ENCODE peak calls at places on chromosomes 12 and 14, in five cellular contexts. One of them, this sample, is unnamed.

GRCh38 chr14:55662757-55663156 is 82.8 kb downstream of the KTN1 start:
- DNase-seq in OCI-LY7: no peak
- DNase-seq in brain microvascular endothelial cell: no peak
- DNase-seq in CD4-positive, alpha-beta T cell: no peak
- DNase-seq in AG09319: no peak
- DNase-seq in this sample: no peak

GRCh38 chr12:109983432-109984142 is 12.6 kb downstream of the GIT2 start:
- DNase-seq in CD4-positive, alpha-beta T cell: no peak
- DNase-seq in AG09319: no peak
- DNase-seq in brain microvascular endothelial cell: no peak
- DNase-seq in OCI-LY7: no peak
- DNase-seq in this sample: no peak

GRCh38 chr14:55265197-55265596 is 6.0 kb upstream of the FBXO34 start:
- DNase-seq in AG09319: no peak
- DNase-seq in CD4-positive, alpha-beta T cell: no peak
- DNase-seq in brain microvascular endothelial cell: no peak
- DNase-seq in OCI-LY7: peak
- DNase-seq in this sample: no peak

GRCh38 chr12:18859400-18859799 is 121.5 kb downstream of the CAPZA3 start:
- DNase-seq in CD4-positive, alpha-beta T cell: no peak
- DNase-seq in brain microvascular endothelial cell: no peak
- DNase-seq in OCI-LY7: no peak
- DNase-seq in AG09319: no peak
- DNase-seq in this sample: no peak

GRCh38 chr12:88553941-88554658 is 26.2 kb downstream of the KITLG start:
- DNase-seq in OCI-LY7: no peak
- DNase-seq in brain microvascular endothelial cell: peak
- DNase-seq in AG09319: peak
- DNase-seq in CD4-positive, alpha-beta T cell: no peak
- DNase-seq in this sample: no peak

GRCh38 chr14:59679872-59680271 is 103.3 kb upstream of the CCDC175 start:
- DNase-seq in OCI-LY7: no peak
- DNase-seq in CD4-positive, alpha-beta T cell: no peak
- DNase-seq in brain microvascular endothelial cell: no peak
- DNase-seq in AG09319: no peak
- DNase-seq in this sample: no peak

GRCh38 chr12:68534108-68534507 is 76.6 kb upstream of the RAP1B start:
- DNase-seq in brain microvascular endothelial cell: no peak
- DNase-seq in CD4-positive, alpha-beta T cell: no peak
- DNase-seq in AG09319: no peak
- DNase-seq in OCI-LY7: no peak
- DNase-seq in this sample: no peak

GRCh38 chr12:95605875-95606274 is 54.6 kb upstream of the USP44 start:
- DNase-seq in brain microvascular endothelial cell: peak
- DNase-seq in OCI-LY7: no peak
- DNase-seq in CD4-positive, alpha-beta T cell: no peak
- DNase-seq in AG09319: no peak
- DNase-seq in this sample: no peak

GRCh38 chr14:89442280-89442679 is 25.2 kb upstream of the FOXN3 start:
- DNase-seq in brain microvascular endothelial cell: no peak
- DNase-seq in OCI-LY7: no peak
- DNase-seq in AG09319: no peak
- DNase-seq in CD4-positive, alpha-beta T cell: no peak
- DNase-seq in this sample: no peak

GRCh38 chr12:5333096-5333495 is 98.8 kb upstream of the NTF3 start:
- DNase-seq in brain microvascular endothelial cell: no peak
- DNase-seq in AG09319: no peak
- DNase-seq in OCI-LY7: no peak
- DNase-seq in CD4-positive, alpha-beta T cell: no peak
- DNase-seq in this sample: no peak

GRCh38 chr14:20489093-20489994 is 16.0 kb upstream of the RNASE10 start:
- DNase-seq in OCI-LY7: no peak
- DNase-seq in AG09319: no peak
- DNase-seq in CD4-positive, alpha-beta T cell: peak
- DNase-seq in brain microvascular endothelial cell: no peak
- DNase-seq in this sample: no peak

GRCh38 chr12:105561981-105562726 is 231.7 kb downstream of the C12orf75 start:
- DNase-seq in OCI-LY7: no peak
- DNase-seq in CD4-positive, alpha-beta T cell: no peak
- DNase-seq in brain microvascular endothelial cell: peak
- DNase-seq in AG09319: no peak
- DNase-seq in this sample: peak

GRCh38 chr12:6987956-6988573 is 17.4 kb downstream of the EMG1 start:
- DNase-seq in AG09319: no peak
- DNase-seq in CD4-positive, alpha-beta T cell: no peak
- DNase-seq in brain microvascular endothelial cell: no peak
- DNase-seq in OCI-LY7: no peak
- DNase-seq in this sample: no peak

GRCh38 chr14:33998263-33998662 is 47.4 kb upstream of the EGLN3 start:
- DNase-seq in OCI-LY7: no peak
- DNase-seq in AG09319: no peak
- DNase-seq in brain microvascular endothelial cell: no peak
- DNase-seq in CD4-positive, alpha-beta T cell: no peak
- DNase-seq in this sample: no peak

GRCh38 chr14:58731465-58732330 is 93.9 kb downstream of the DACT1 start:
- DNase-seq in brain microvascular endothelial cell: peak
- DNase-seq in CD4-positive, alpha-beta T cell: no peak
- DNase-seq in OCI-LY7: no peak
- DNase-seq in AG09319: peak
- DNase-seq in this sample: no peak

GRCh38 chr12:25864287-25864686 is 94.2 kb upstream of the RASSF8 start:
- DNase-seq in brain microvascular endothelial cell: no peak
- DNase-seq in OCI-LY7: no peak
- DNase-seq in AG09319: no peak
- DNase-seq in CD4-positive, alpha-beta T cell: no peak
- DNase-seq in this sample: no peak

GRCh38 chr12:14261096-14261495 is 104.4 kb upstream of the ATF7IP start:
- DNase-seq in OCI-LY7: no peak
- DNase-seq in CD4-positive, alpha-beta T cell: no peak
- DNase-seq in AG09319: no peak
- DNase-seq in brain microvascular endothelial cell: no peak
- DNase-seq in this sample: no peak

GRCh38 chr12:12224240-12224940 is 42.5 kb downstream of the LRP6 start:
- DNase-seq in OCI-LY7: no peak
- DNase-seq in brain microvascular endothelial cell: no peak
- DNase-seq in AG09319: no peak
- DNase-seq in CD4-positive, alpha-beta T cell: no peak
- DNase-seq in this sample: no peak

GRCh38 chr14:102407258-102407657 is 44.5 kb downstream of the TECPR2 start:
- DNase-seq in brain microvascular endothelial cell: no peak
- DNase-seq in AG09319: no peak
- DNase-seq in CD4-positive, alpha-beta T cell: no peak
- DNase-seq in OCI-LY7: no peak
- DNase-seq in this sample: no peak

GRCh38 chr12:88753074-88753473 is 172.8 kb upstream of the KITLG start:
- DNase-seq in AG09319: no peak
- DNase-seq in OCI-LY7: no peak
- DNase-seq in CD4-positive, alpha-beta T cell: no peak
- DNase-seq in brain microvascular endothelial cell: peak
- DNase-seq in this sample: no peak

GRCh38 chr12:58920102-58920955 is at the start of gene LRIG3:
- DNase-seq in CD4-positive, alpha-beta T cell: no peak
- DNase-seq in OCI-LY7: no peak
- DNase-seq in brain microvascular endothelial cell: peak
- DNase-seq in AG09319: peak
- DNase-seq in this sample: peak

GRCh38 chr12:108495054-108495453 is 20.0 kb upstream of the FICD start:
- DNase-seq in CD4-positive, alpha-beta T cell: no peak
- DNase-seq in OCI-LY7: peak
- DNase-seq in brain microvascular endothelial cell: peak
- DNase-seq in AG09319: no peak
- DNase-seq in this sample: no peak

GRCh38 chr12:121957831-121958515 is 39.6 kb downstream of the CFAP251 start:
- DNase-seq in AG09319: no peak
- DNase-seq in OCI-LY7: no peak
- DNase-seq in CD4-positive, alpha-beta T cell: no peak
- DNase-seq in brain microvascular endothelial cell: no peak
- DNase-seq in this sample: no peak

GRCh38 chr12:59972941-59973340 is 377.1 kb downstream of the SLC16A7 start:
- DNase-seq in CD4-positive, alpha-beta T cell: no peak
- DNase-seq in OCI-LY7: no peak
- DNase-seq in brain microvascular endothelial cell: peak
- DNase-seq in AG09319: peak
- DNase-seq in this sample: no peak

GRCh38 chr12:59055204-59055839 is 135.0 kb upstream of the LRIG3 start:
- DNase-seq in OCI-LY7: no peak
- DNase-seq in CD4-positive, alpha-beta T cell: no peak
- DNase-seq in brain microvascular endothelial cell: peak
- DNase-seq in AG09319: no peak
- DNase-seq in this sample: no peak

GRCh38 chr14:81269100-81269978 is 48.6 kb upstream of the GTF2A1 start:
- DNase-seq in AG09319: peak
- DNase-seq in brain microvascular endothelial cell: peak
- DNase-seq in OCI-LY7: peak
- DNase-seq in CD4-positive, alpha-beta T cell: no peak
- DNase-seq in this sample: no peak

GRCh38 chr12:10943167-10943566 is 4.1 kb upstream of the TAS2R14 start:
- DNase-seq in brain microvascular endothelial cell: no peak
- DNase-seq in OCI-LY7: no peak
- DNase-seq in AG09319: no peak
- DNase-seq in CD4-positive, alpha-beta T cell: no peak
- DNase-seq in this sample: no peak

GRCh38 chr14:104556256-104557021 is 23.1 kb upstream of the C14orf180 start:
- DNase-seq in brain microvascular endothelial cell: no peak
- DNase-seq in CD4-positive, alpha-beta T cell: no peak
- DNase-seq in OCI-LY7: no peak
- DNase-seq in AG09319: no peak
- DNase-seq in this sample: peak

GRCh38 chr14:104557086-104557485 is 22.5 kb upstream of the C14orf180 start:
- DNase-seq in brain microvascular endothelial cell: no peak
- DNase-seq in OCI-LY7: no peak
- DNase-seq in AG09319: no peak
- DNase-seq in CD4-positive, alpha-beta T cell: no peak
- DNase-seq in this sample: no peak

GRCh38 chr14:104554088-104554607 is 25.4 kb upstream of the C14orf180 start:
- DNase-seq in CD4-positive, alpha-beta T cell: no peak
- DNase-seq in OCI-LY7: no peak
- DNase-seq in brain microvascular endothelial cell: no peak
- DNase-seq in AG09319: no peak
- DNase-seq in this sample: no peak

GRCh38 chr14:104554608-104555401 is 24.8 kb upstream of the C14orf180 start:
- DNase-seq in OCI-LY7: no peak
- DNase-seq in CD4-positive, alpha-beta T cell: no peak
- DNase-seq in brain microvascular endothelial cell: no peak
- DNase-seq in AG09319: no peak
- DNase-seq in this sample: no peak

GRCh38 chr14:104555621-104556255 is 23.8 kb upstream of the C14orf180 start:
- DNase-seq in AG09319: no peak
- DNase-seq in CD4-positive, alpha-beta T cell: no peak
- DNase-seq in OCI-LY7: no peak
- DNase-seq in brain microvascular endothelial cell: no peak
- DNase-seq in this sample: no peak
- TF ChIP-seq CTCF in AG09319: no peak
- TF ChIP-seq CTCF in CD4-positive, alpha-beta T cell: no peak
- TF ChIP-seq CTCF in OCI-LY7: no peak
- TF ChIP-seq CTCF in brain microvascular endothelial cell: no peak
- TF ChIP-seq CTCF in this sample: no peak

GRCh38 chr12:104331376-104331775 is 27.8 kb downstream of the EID3 start:
- DNase-seq in CD4-positive, alpha-beta T cell: no peak
- DNase-seq in brain microvascular endothelial cell: no peak
- DNase-seq in AG09319: no peak
- DNase-seq in OCI-LY7: no peak
- DNase-seq in this sample: no peak

GRCh38 chr12:104334581-104334980 is 31.0 kb downstream of the EID3 start:
- DNase-seq in brain microvascular endothelial cell: no peak
- DNase-seq in CD4-positive, alpha-beta T cell: no peak
- DNase-seq in AG09319: no peak
- DNase-seq in OCI-LY7: no peak
- DNase-seq in this sample: no peak

GRCh38 chr12:104328790-104329189 is 25.3 kb downstream of the EID3 start:
- DNase-seq in AG09319: no peak
- DNase-seq in CD4-positive, alpha-beta T cell: no peak
- DNase-seq in OCI-LY7: no peak
- DNase-seq in brain microvascular endothelial cell: no peak
- DNase-seq in this sample: no peak

GRCh38 chr12:104333692-104334255 is 30.2 kb downstream of the EID3 start:
- DNase-seq in OCI-LY7: no peak
- DNase-seq in brain microvascular endothelial cell: no peak
- DNase-seq in AG09319: no peak
- DNase-seq in CD4-positive, alpha-beta T cell: no peak
- DNase-seq in this sample: no peak

DNA sequence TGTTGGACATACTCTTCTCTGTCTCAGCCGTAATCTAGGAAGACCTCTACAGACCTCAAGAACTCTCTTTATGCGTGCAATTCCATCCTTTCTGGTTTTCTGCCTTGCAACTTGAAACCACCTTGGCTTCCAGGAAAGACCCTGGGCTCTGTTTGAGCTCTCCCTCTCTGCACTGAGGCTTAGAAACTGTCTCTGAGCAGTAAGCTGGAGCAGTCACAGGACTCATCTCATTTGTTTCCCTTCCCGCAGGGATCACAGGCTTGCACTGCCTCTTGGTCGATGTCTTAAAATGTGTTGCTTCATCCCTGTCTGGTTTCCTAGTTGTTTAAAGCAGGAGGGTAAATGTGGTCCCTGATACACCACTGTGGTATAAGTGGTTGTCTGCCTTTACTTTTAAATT is 26.2 kb downstream of the EID3 start:
- DNase-seq in OCI-LY7: no peak
- DNase-seq in CD4-positive, alpha-beta T cell: no peak
- DNase-seq in brain microvascular endothelial cell: no peak
- DNase-seq in AG09319: no peak
- DNase-seq in this sample: no peak
- TF ChIP-seq CTCF in OCI-LY7: no peak
- TF ChIP-seq CTCF in CD4-positive, alpha-beta T cell: no peak
- TF ChIP-seq CTCF in brain microvascular endothelial cell: no peak
- TF ChIP-seq CTCF in AG09319: no peak
- TF ChIP-seq CTCF in this sample: no peak

GRCh38 chr12:100128509-100128908 is 14.2 kb downstream of the BLTP3B start:
- DNase-seq in CD4-positive, alpha-beta T cell: no peak
- DNase-seq in AG09319: no peak
- DNase-seq in brain microvascular endothelial cell: no peak
- DNase-seq in OCI-LY7: no peak
- DNase-seq in this sample: no peak
- TF ChIP-seq CTCF in CD4-positive, alpha-beta T cell: no peak
- TF ChIP-seq CTCF in AG09319: peak
- TF ChIP-seq CTCF in brain microvascular endothelial cell: peak
- TF ChIP-seq CTCF in OCI-LY7: peak
- TF ChIP-seq CTCF in this sample: no peak

DNA sequence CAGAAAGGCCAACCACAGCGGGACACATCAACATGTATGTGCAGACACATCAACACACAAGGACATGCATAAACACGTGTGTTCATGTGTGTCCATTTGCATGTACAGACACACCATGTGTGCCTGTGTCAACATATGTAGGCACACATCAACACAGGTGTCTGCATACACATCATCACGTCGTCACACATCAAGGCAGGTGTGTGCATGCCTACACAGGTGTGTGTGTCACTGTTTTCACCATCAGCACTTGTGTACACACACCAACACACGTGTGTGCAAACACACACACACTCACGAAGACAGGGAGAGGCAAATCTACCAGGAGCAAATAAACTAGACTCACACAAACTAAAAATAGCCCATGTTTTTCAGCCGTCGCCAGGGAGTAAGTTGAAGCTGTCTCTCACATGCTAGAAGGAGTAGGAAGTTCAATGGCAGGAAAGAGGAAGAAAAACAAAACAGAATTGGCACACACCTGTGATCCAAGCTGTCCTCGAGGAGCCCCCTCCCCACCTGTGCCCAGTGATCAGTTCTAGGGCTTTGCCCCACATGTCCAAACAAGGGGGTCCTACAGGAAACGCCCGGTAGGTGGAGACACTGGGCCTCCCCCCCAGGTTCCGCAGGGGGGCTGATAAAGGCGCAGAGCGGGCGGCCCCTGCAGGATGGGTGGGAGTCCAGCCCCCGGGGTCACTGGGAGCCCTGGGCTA is 7.4 kb downstream of the SCARB1 start:
- DNase-seq in OCI-LY7: peak
- DNase-seq in CD4-positive, alpha-beta T cell: no peak
- DNase-seq in AG09319: no peak
- DNase-seq in brain microvascular endothelial cell: no peak
- DNase-seq in this sample: no peak
- TF ChIP-seq CTCF in OCI-LY7: peak
- TF ChIP-seq CTCF in CD4-positive, alpha-beta T cell: no peak
- TF ChIP-seq CTCF in AG09319: no peak
- TF ChIP-seq CTCF in brain microvascular endothelial cell: peak
- TF ChIP-seq CTCF in this sample: no peak

This sample was measured in mesothelial cell of epicardium.